ENCODE peak calls at places on chromosomes 1 and 21, in six cellular contexts. N is adrenal gland, M is GM12865, P is aorta, E is A673, B is HepG2. J is an unnamed sample.

GRCh38 chr1:117629625-117630422 is 24.0 kb downstream of the TENT5C start:
- DNase-seq in N (no peak), B (no peak), P (no peak), M (no peak), E (no peak), J (no peak)

GRCh38 chr1:241834733-241835377 is 13.1 kb upstream of the EXO1 start:
- DNase-seq in P (no peak), B (peak; percentile 28), N (no peak), E (peak; percentile 39), M (no peak), J (no peak)

GRCh38 chr1:220121791-220122530 is 28.0 kb downstream of the IARS2 start:
- DNase-seq in M (no peak), P (no peak), E (peak; percentile 9), B (no peak), N (no peak), J (no peak)

GRCh38 chr1:80533178-80533577 is 1267.6 kb upstream of the ADGRL2 start:
- DNase-seq in P (no peak), M (no peak), B (no peak), E (no peak), N (no peak), J (no peak)

GRCh38 chr1:58726581-58726980 is 26.7 kb upstream of the MYSM1 start:
- DNase-seq in P (no peak), B (no peak), M (peak; percentile 44), N (no peak), E (no peak), J (no peak)

GRCh38 chr21:42751866-42752265 is 98.4 kb downstream of the PDE9A start:
- DNase-seq in N (no peak), M (no peak), E (no peak), P (no peak), B (no peak), J (no peak)

GRCh38 chr1:160667896-160668295 is 21.1 kb upstream of the SLAMF1 start:
- DNase-seq in N (no peak), B (no peak), E (no peak), M (no peak), P (no peak), J (no peak)

GRCh38 chr21:42525228-42525604 is 11.6 kb downstream of the SLC37A1 start:
- DNase-seq in E (no peak), N (no peak), P (no peak), B (no peak), M (peak; percentile 58), J (no peak)

GRCh38 chr21:36615274-36615964 is 83.5 kb upstream of the SIM2 start:
- DNase-seq in N (no peak), E (peak; percentile 53), P (no peak), M (no peak), B (peak; percentile 40), J (no peak)

GRCh38 chr1:5910666-5911065 is 81.6 kb downstream of the NPHP4 start:
- DNase-seq in P (peak; percentile 39), M (no peak), E (no peak), B (no peak), N (peak; percentile 2), J (no peak)

GRCh38 chr1:245105815-245106410 is 48.9 kb upstream of the KIF26B start:
- DNase-seq in B (no peak), E (no peak), M (no peak), P (no peak), N (no peak), J (no peak)

GRCh38 chr1:59903136-59903754 is 23.3 kb downstream of the CYP2J2 start:
- DNase-seq in B (peak; percentile 32), E (peak; percentile 61), M (peak; percentile 18), P (no peak), N (peak; percentile 33), J (no peak)

GRCh38 chr1:91779603-91780021 is 106.3 kb downstream of the TGFBR3 start:
- DNase-seq in P (no peak), M (no peak), N (no peak), E (no peak), B (no peak), J (no peak)

GRCh38 chr1:18265641-18266040 is 158.0 kb downstream of the IGSF21 start:
- DNase-seq in P (no peak), M (no peak), N (no peak), E (no peak), B (no peak), J (no peak)

GRCh38 chr1:156214024-156214748 is 1.4 kb downstream of the PMF1 start:
- DNase-seq in E (peak; percentile 43), N (no peak), B (peak; percentile 45), M (no peak), P (no peak), J (no peak)

GRCh38 chr1:194833111-194833510 is 1646.7 kb upstream of the B3GALT2 start:
- DNase-seq in M (no peak), E (no peak), P (no peak), B (no peak), N (no peak), J (no peak)

GRCh38 chr1:174659823-174660222 is 212.1 kb downstream of the GPR52 start:
- DNase-seq in B (peak; percentile 4), M (no peak), E (no peak), N (no peak), P (no peak), J (peak; percentile 40)

GRCh38 chr1:201328576-201328975 is 45.3 kb downstream of the PKP1 start:
- DNase-seq in E (no peak), B (no peak), M (no peak), N (no peak), P (peak; percentile 43), J (no peak)

GRCh38 chr1:30872948-30873263 is 35.7 kb downstream of the SDC3 start:
- DNase-seq in P (no peak), M (no peak), N (no peak), B (no peak), E (no peak), J (no peak)

GRCh38 chr1:228546541-228547463 is 59.6 kb downstream of the RNF187 start:
- DNase-seq in E (no peak), P (no peak), N (no peak), M (no peak), B (no peak), J (no peak)
- H3K4me3 ChIP-seq in E (no peak overlapping the region), P (no peak overlapping the region), N (no peak overlapping the region), M (no peak overlapping the region), B (no peak overlapping the region), J (no peak overlapping the region)

GRCh38 chr1:109080441-109081082 is 4.8 kb upstream of the TAF13 start:
- DNase-seq in E (no peak), N (no peak), B (no peak), M (no peak), P (no peak), J (no peak)
- H3K4me3 ChIP-seq in E (no peak overlapping the region), N (no peak overlapping the region), B (peak overlapping the region; percentile 50), M (no peak overlapping the region), P (no peak overlapping the region), J (no peak overlapping the region)

GRCh38 chr1:34982820-34983376 is 2.2 kb downstream of the TMEM35B start:
- DNase-seq in P (no peak), E (peak; percentile 68), N (no peak), B (no peak), M (peak; percentile 63), J (no peak)

GRCh38 chr1:34980715-34981114 is 4.4 kb downstream of the TMEM35B start:
- DNase-seq in E (no peak), P (no peak), N (no peak), M (peak; percentile 20), B (no peak), J (no peak)

GRCh38 chr1:34985063-34985770 is at the start of gene TMEM35B:
- DNase-seq in M (peak; percentile 86), E (peak; percentile 82), P (peak; percentile 93), N (peak; percentile 76), B (peak; percentile 13), J (no peak)

GRCh38 chr1:34984435-34985062 is 598 bp downstream of the TMEM35B start:
- DNase-seq in M (peak; percentile 18), E (peak; percentile 60), P (peak; percentile 86), N (peak; percentile 48), B (no peak), J (no peak)

GRCh38 chr1:34983700-34984355 is 1.3 kb downstream of the TMEM35B start:
- DNase-seq in M (no peak), B (peak; percentile 21), E (peak; percentile 39), P (no peak), N (no peak), J (no peak)
- H3K4me3 ChIP-seq in M (peak overlapping the region; percentile 75), B (peak overlapping the region; percentile 75), E (peak overlapping the region; percentile 79), P (peak overlapping the region; percentile 93), N (no peak overlapping the region), J (peak overlapping the region; percentile 68)

GRCh38 chr1:101280942-101281654 is 44.3 kb downstream of the S1PR1 start:
- DNase-seq in E (no peak), M (no peak), B (no peak), P (no peak), N (no peak), J (no peak)
- H3K4me3 ChIP-seq in E (no peak overlapping the region), M (no peak overlapping the region), B (no peak overlapping the region), P (no peak overlapping the region), N (no peak overlapping the region), J (no peak overlapping the region)

GRCh38 chr1:158799689-158800088 is 18.7 kb upstream of the OR6N2 start:
- DNase-seq in B (no peak), N (no peak), M (no peak), P (no peak), E (no peak), J (no peak)

GRCh38 chr1:158806909-158807601 is 24.1 kb upstream of the MNDA start:
- DNase-seq in M (no peak), P (no peak), E (no peak), N (no peak), B (no peak), J (no peak)

GRCh38 chr1:158798531-158798930 is 17.5 kb upstream of the OR6N2 start:
- DNase-seq in N (no peak), M (no peak), B (no peak), E (no peak), P (no peak), J (no peak)

GRCh38 chr1:158809261-158809660 is 21.9 kb upstream of the MNDA start:
- DNase-seq in E (no peak), B (no peak), N (no peak), M (no peak), P (no peak), J (no peak)

GRCh38 chr1:158803681-158804080 is 22.7 kb upstream of the OR6N2 start:
- DNase-seq in N (no peak), E (no peak), M (no peak), B (no peak), P (no peak), J (no peak)
- H3K4me3 ChIP-seq in N (no peak overlapping the region), E (no peak overlapping the region), M (no peak overlapping the region), B (no peak overlapping the region), P (no peak overlapping the region), J (no peak overlapping the region)